ENCODE peak calls at places on chromosomes 11 and 22, in four cellular contexts. One of them, this sample, is unnamed.

GRCh38 chr11:64285885-64286800 is 495 bp downstream of the GPR137 start:
- DNase-seq in HCT116: no peak
- DNase-seq in neural progenitor cell: peak
- DNase-seq in fibroblast of lung: no peak
- DNase-seq in this sample: peak

GRCh38 chr11:105206633-105207032 is 67.1 kb upstream of the CARD18 start:
- DNase-seq in HCT116: no peak
- DNase-seq in neural progenitor cell: no peak
- DNase-seq in fibroblast of lung: no peak
- DNase-seq in this sample: no peak

GRCh38 chr22:16961477-16962186 is 46.4 kb downstream of the GAB4 start:
- DNase-seq in neural progenitor cell: no peak
- DNase-seq in HCT116: no peak
- DNase-seq in fibroblast of lung: no peak
- DNase-seq in this sample: peak

GRCh38 chr22:30947821-30948454 is 20.6 kb downstream of the MORC2 start:
- DNase-seq in fibroblast of lung: peak
- DNase-seq in neural progenitor cell: peak
- DNase-seq in HCT116: peak
- DNase-seq in this sample: no peak

GRCh38 chr11:120168960-120169681 is 31.2 kb upstream of the TRIM29 start:
- DNase-seq in HCT116: no peak
- DNase-seq in neural progenitor cell: peak
- DNase-seq in fibroblast of lung: peak
- DNase-seq in this sample: peak

GRCh38 chr22:26588749-26589366 is 1.1 kb downstream of the TPST2 start:
- DNase-seq in HCT116: no peak
- DNase-seq in fibroblast of lung: no peak
- DNase-seq in neural progenitor cell: no peak
- DNase-seq in this sample: no peak

GRCh38 chr11:64684357-64684756 is 38.6 kb downstream of the NRXN2 start:
- DNase-seq in HCT116: no peak
- DNase-seq in neural progenitor cell: no peak
- DNase-seq in fibroblast of lung: no peak
- DNase-seq in this sample: no peak

GRCh38 chr11:130858215-130858614 is 58.1 kb downstream of the SNX19 start:
- DNase-seq in HCT116: peak
- DNase-seq in neural progenitor cell: no peak
- DNase-seq in fibroblast of lung: no peak
- DNase-seq in this sample: no peak

GRCh38 chr11:127898422-127899365 is 688.7 kb downstream of the ETS1 start:
- DNase-seq in fibroblast of lung: no peak
- DNase-seq in neural progenitor cell: no peak
- DNase-seq in HCT116: no peak
- DNase-seq in this sample: no peak

GRCh38 chr11:65442952-65443351 is 20.4 kb downstream of the NEAT1 start:
- DNase-seq in neural progenitor cell: no peak
- DNase-seq in HCT116: no peak
- DNase-seq in fibroblast of lung: no peak
- DNase-seq in this sample: no peak

GRCh38 chr11:120344302-120345004 is 8.2 kb downstream of the ARHGEF12 start:
- DNase-seq in HCT116: peak
- DNase-seq in neural progenitor cell: no peak
- DNase-seq in fibroblast of lung: peak
- DNase-seq in this sample: no peak

GRCh38 chr22:39306456-39307361 is 12.7 kb downstream of the RPL3 start:
- DNase-seq in neural progenitor cell: peak
- DNase-seq in fibroblast of lung: peak
- DNase-seq in HCT116: no peak
- DNase-seq in this sample: peak

GRCh38 chr11:133149698-133150097 is 382.6 kb downstream of the OPCML start:
- DNase-seq in fibroblast of lung: no peak
- DNase-seq in HCT116: no peak
- DNase-seq in neural progenitor cell: peak
- DNase-seq in this sample: peak

GRCh38 chr11:69293819-69294505 is at the start of gene MYEOV:
- DNase-seq in HCT116: peak
- DNase-seq in fibroblast of lung: peak
- DNase-seq in neural progenitor cell: peak
- DNase-seq in this sample: peak

GRCh38 chr22:36814796-36815195 is 2.0 kb downstream of the PVALB start:
- DNase-seq in HCT116: no peak
- DNase-seq in neural progenitor cell: no peak
- DNase-seq in fibroblast of lung: no peak
- DNase-seq in this sample: no peak

GRCh38 chr11:45097721-45098493 is 48.5 kb upstream of the PRDM11 start:
- DNase-seq in fibroblast of lung: peak
- DNase-seq in neural progenitor cell: peak
- DNase-seq in HCT116: no peak
- DNase-seq in this sample: no peak

GRCh38 chr22:19940536-19941364 is 822 bp upstream of the COMT start:
- DNase-seq in neural progenitor cell: no peak
- DNase-seq in fibroblast of lung: no peak
- DNase-seq in HCT116: no peak
- DNase-seq in this sample: peak

GRCh38 chr11:13169709-13170108 is 107.9 kb upstream of the BMAL1 start:
- DNase-seq in fibroblast of lung: peak
- DNase-seq in neural progenitor cell: no peak
- DNase-seq in HCT116: peak
- DNase-seq in this sample: peak

GRCh38 chr22:18101536-18101935 is 9.1 kb upstream of the TUBA8 start:
- DNase-seq in neural progenitor cell: no peak
- DNase-seq in fibroblast of lung: no peak
- DNase-seq in HCT116: no peak
- DNase-seq in this sample: no peak

GRCh38 chr11:67211656-67212436 is 54.4 kb upstream of the GRK2 start:
- DNase-seq in HCT116: no peak
- DNase-seq in neural progenitor cell: no peak
- DNase-seq in fibroblast of lung: no peak
- DNase-seq in this sample: no peak

GRCh38 chr11:11942668-11943067 is 65.8 kb downstream of the DKK3 start:
- DNase-seq in fibroblast of lung: no peak
- DNase-seq in HCT116: no peak
- DNase-seq in neural progenitor cell: no peak
- DNase-seq in this sample: no peak

GRCh38 chr11:79117488-79117887 is 323.3 kb downstream of the TENM4 start:
- DNase-seq in fibroblast of lung: no peak
- DNase-seq in HCT116: no peak
- DNase-seq in neural progenitor cell: no peak
- DNase-seq in this sample: no peak

GRCh38 chr11:106012744-106013143 is 9.3 kb downstream of the MSANTD4 start:
- DNase-seq in fibroblast of lung: peak
- DNase-seq in HCT116: no peak
- DNase-seq in neural progenitor cell: no peak
- DNase-seq in this sample: peak

GRCh38 chr22:26851125-26851524 is 193.7 kb downstream of the MIAT start:
- DNase-seq in fibroblast of lung: no peak
- DNase-seq in neural progenitor cell: no peak
- DNase-seq in HCT116: no peak
- DNase-seq in this sample: no peak

GRCh38 chr22:33874206-33874605 is 46.1 kb downstream of the LARGE1 start:
- DNase-seq in fibroblast of lung: no peak
- DNase-seq in HCT116: no peak
- DNase-seq in neural progenitor cell: peak
- DNase-seq in this sample: no peak

GRCh38 chr11:97454988-97455387 is 1065.2 kb downstream of the JRKL start:
- DNase-seq in HCT116: no peak
- DNase-seq in fibroblast of lung: peak
- DNase-seq in neural progenitor cell: peak
- DNase-seq in this sample: no peak

GRCh38 chr22:43533656-43534428 is 122.0 kb downstream of the MPPED1 start:
- DNase-seq in neural progenitor cell: no peak
- DNase-seq in fibroblast of lung: no peak
- DNase-seq in HCT116: no peak
- DNase-seq in this sample: no peak

GRCh38 chr11:111696556-111696955 is 69.6 kb downstream of the PPP2R1B start:
- DNase-seq in HCT116: no peak
- DNase-seq in neural progenitor cell: no peak
- DNase-seq in fibroblast of lung: peak
- DNase-seq in this sample: peak

GRCh38 chr11:33515347-33515746 is 185.3 kb downstream of the C11orf91 start:
- DNase-seq in fibroblast of lung: no peak
- DNase-seq in HCT116: no peak
- DNase-seq in neural progenitor cell: no peak
- DNase-seq in this sample: peak

GRCh38 chr11:27720277-27720830 is 20.1 kb upstream of the BDNF start:
- DNase-seq in HCT116: no peak
- DNase-seq in fibroblast of lung: peak
- DNase-seq in neural progenitor cell: peak
- DNase-seq in this sample: peak

GRCh38 chr11:69538840-69539239 is 57.4 kb downstream of the LINC01488 start:
- DNase-seq in fibroblast of lung: no peak
- DNase-seq in neural progenitor cell: no peak
- DNase-seq in HCT116: no peak
- DNase-seq in this sample: no peak

GRCh38 chr22:29813563-29813962 is 24.5 kb downstream of the ASCC2 start:
- DNase-seq in neural progenitor cell: no peak
- DNase-seq in fibroblast of lung: peak
- DNase-seq in HCT116: peak
- DNase-seq in this sample: no peak

GRCh38 chr22:26172389-26172990 is 3.2 kb downstream of the SEZ6L start:
- DNase-seq in HCT116: peak
- DNase-seq in fibroblast of lung: peak
- DNase-seq in neural progenitor cell: peak
- DNase-seq in this sample: peak

GRCh38 chr11:28559497-28559896 is 451.3 kb downstream of the METTL15 start:
- DNase-seq in fibroblast of lung: peak
- DNase-seq in neural progenitor cell: peak
- DNase-seq in HCT116: no peak
- DNase-seq in this sample: no peak

GRCh38 chr11:36035454-36035853 is 91.6 kb downstream of the LDLRAD3 start:
- DNase-seq in fibroblast of lung: no peak
- DNase-seq in neural progenitor cell: no peak
- DNase-seq in HCT116: no peak
- DNase-seq in this sample: no peak

GRCh38 chr11:68021167-68021787 is 9.2 kb upstream of the NDUFS8 start:
- DNase-seq in fibroblast of lung: no peak
- DNase-seq in HCT116: no peak
- DNase-seq in neural progenitor cell: peak
- DNase-seq in this sample: no peak

GRCh38 chr11:126357055-126357962 is 1.8 kb downstream of the ST3GAL4 start:
- DNase-seq in HCT116: no peak
- DNase-seq in neural progenitor cell: no peak
- DNase-seq in fibroblast of lung: no peak
- DNase-seq in this sample: peak
- H3K4me2 ChIP-seq in HCT116: peak
- H3K4me2 ChIP-seq in neural progenitor cell: peak
- H3K4me2 ChIP-seq in fibroblast of lung: peak
- H3K4me2 ChIP-seq in this sample: peak

DNA sequence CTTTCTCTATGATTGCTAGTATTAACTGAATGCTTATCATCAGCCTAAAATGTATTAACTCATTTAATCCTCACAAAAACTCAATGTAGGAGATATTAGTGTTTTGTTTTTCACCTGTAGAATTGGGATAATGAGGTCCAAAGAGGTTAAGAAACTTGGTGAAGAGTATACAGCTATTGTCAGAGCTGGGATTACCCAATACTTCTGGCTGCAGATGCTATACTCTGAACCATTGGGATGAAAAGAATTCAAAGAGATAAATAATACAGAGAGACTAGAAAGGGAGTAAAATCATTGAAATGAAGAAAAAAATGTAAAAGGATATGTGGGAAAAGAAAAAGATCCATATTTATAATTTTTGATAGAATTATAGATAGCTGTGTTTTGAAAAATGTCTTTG is 137.1 kb downstream of the TRPC6 start:
- DNase-seq in HCT116: no peak
- DNase-seq in fibroblast of lung: no peak
- DNase-seq in neural progenitor cell: no peak
- DNase-seq in this sample: no peak
- H3K27ac ChIP-seq in HCT116: no peak
- H3K27ac ChIP-seq in fibroblast of lung: peak
- H3K27ac ChIP-seq in neural progenitor cell: no peak
- H3K27ac ChIP-seq in this sample: peak

DNA sequence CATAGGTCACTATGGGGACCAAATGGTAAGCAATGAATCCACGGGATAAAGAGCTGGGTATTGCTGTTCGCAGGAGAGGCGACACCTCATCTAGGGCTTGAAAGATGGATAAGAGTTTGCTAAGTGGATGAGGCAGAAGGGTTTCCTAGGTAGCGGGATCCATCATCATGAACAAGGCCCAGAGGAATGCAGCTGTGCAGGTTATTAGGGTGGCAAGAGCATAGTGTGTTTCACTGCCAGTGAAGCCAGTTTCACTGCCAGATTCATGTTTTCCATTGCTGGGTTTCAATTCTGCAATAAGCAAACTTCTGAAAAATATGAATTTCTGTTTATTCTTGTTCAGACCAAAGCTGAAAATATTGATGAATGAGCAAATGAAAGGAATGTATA is 27.2 kb downstream of the WEE1 start:
- DNase-seq in HCT116: peak
- DNase-seq in fibroblast of lung: no peak
- DNase-seq in neural progenitor cell: no peak
- DNase-seq in this sample: peak
- H2AFZ ChIP-seq in HCT116: no peak
- H2AFZ ChIP-seq in fibroblast of lung: no peak
- H2AFZ ChIP-seq in neural progenitor cell: peak
- H2AFZ ChIP-seq in this sample: no peak

GRCh38 chr11:117201906-117202305 is 2.7 kb downstream of the TAGLN start:
- DNase-seq in fibroblast of lung: no peak
- DNase-seq in HCT116: no peak
- DNase-seq in neural progenitor cell: no peak
- DNase-seq in this sample: peak
- H3K4me2 ChIP-seq in fibroblast of lung: peak
- H3K4me2 ChIP-seq in HCT116: no peak
- H3K4me2 ChIP-seq in neural progenitor cell: no peak
- H3K4me2 ChIP-seq in this sample: peak

GRCh38 chr22:23767673-23768548 is at the start of gene CHCHD10:
- DNase-seq in fibroblast of lung: peak
- DNase-seq in HCT116: peak
- DNase-seq in neural progenitor cell: peak
- DNase-seq in this sample: peak
- H3K27ac ChIP-seq in fibroblast of lung: no peak
- H3K27ac ChIP-seq in HCT116: peak
- H3K27ac ChIP-seq in neural progenitor cell: no peak
- H3K27ac ChIP-seq in this sample: peak

This sample was measured in osteoblast.